ENCODE peak calls at places on chromosomes 11 and 22, in four cellular contexts. E, L, N and C are unnamed samples.

GRCh38 chr11:34859496-34859895 is 56.7 kb downstream of the APIP start:
- DNase-seq in L (no peak), E (no peak), N (no peak), C (no peak)

GRCh38 chr11:118895093-118896039 is 11.7 kb downstream of the CXCR5 start:
- DNase-seq in N (no peak), L (no peak), E (no peak), C (no peak)

GRCh38 chr22:32631507-32632245 is 157.1 kb downstream of the FBXO7 start:
- DNase-seq in L (no peak), N (no peak), E (no peak), C (no peak)

GRCh38 chr11:44766112-44766971 is 39.6 kb downstream of the TSPAN18 start:
- DNase-seq in N (no peak), E (peak), L (peak), C (peak)

GRCh38 chr11:67442504-67443398 is 525 bp downstream of the CORO1B start:
- DNase-seq in E (no peak), L (no peak), N (no peak), C (no peak)

GRCh38 chr11:102422817-102423725 is 29.5 kb downstream of the TMEM123 start:
- DNase-seq in L (no peak), N (no peak), E (no peak), C (no peak)

GRCh38 chr11:118834428-118835028 is 43.6 kb upstream of the DDX6 start:
- DNase-seq in N (no peak), L (no peak), E (no peak), C (no peak)

GRCh38 chr11:8384199-8384821 is 120.6 kb upstream of the LMO1 start:
- DNase-seq in E (no peak), L (no peak), N (peak), C (no peak)

GRCh38 chr11:33588056-33588455 is 112.6 kb downstream of the C11orf91 start:
- DNase-seq in N (no peak), L (no peak), E (no peak), C (no peak)

GRCh38 chr11:128886401-128887119 is 4.6 kb upstream of the KCNJ5 start:
- DNase-seq in E (no peak), L (no peak), N (peak), C (no peak)

GRCh38 chr11:93501856-93502255 is 41.3 kb downstream of the SMCO4 start:
- DNase-seq in E (no peak), L (no peak), N (no peak), C (no peak)

GRCh38 chr11:126808851-126809250 is 191.7 kb downstream of the KIRREL3 start:
- DNase-seq in N (no peak), L (no peak), E (peak), C (peak)

GRCh38 chr11:111162306-111162705 is 83.2 kb upstream of the POU2AF2 start:
- DNase-seq in N (peak), L (no peak), E (peak), C (peak)

GRCh38 chr11:23869673-23870072 is 627.2 kb upstream of the LUZP2 start:
- DNase-seq in N (no peak), E (no peak), L (no peak), C (no peak)

GRCh38 chr22:43996170-43996980 is 27.7 kb upstream of the PARVB start:
- DNase-seq in E (no peak), L (no peak), N (no peak), C (no peak)

GRCh38 chr11:68498903-68499883 is 38.6 kb downstream of the PPP6R3 start:
- DNase-seq in L (no peak), N (no peak), E (no peak), C (no peak)

GRCh38 chr22:44408227-44409192 is 89.5 kb downstream of the RTL6 start:
- DNase-seq in E (no peak), L (no peak), N (no peak), C (no peak)

GRCh38 chr22:48204296-48204695 is 1441.8 kb downstream of the TBC1D22A start:
- DNase-seq in E (no peak), L (no peak), N (no peak), C (no peak)

GRCh38 chr11:47269829-47270305 is at the start of gene MADD:
- DNase-seq in N (peak), E (peak), L (peak), C (no peak)

GRCh38 chr11:8079111-8079675 is 1.8 kb upstream of the TUB start:
- DNase-seq in N (no peak), L (no peak), E (no peak), C (no peak)

GRCh38 chr11:122781378-122782040 is 56.8 kb upstream of the CRTAM start:
- DNase-seq in E (peak), L (peak), N (peak), C (peak)
- H3K4me3 ChIP-seq in E (no peak), L (no peak), N (no peak), C (no peak)

GRCh38 chr11:82858133-82858532 is 42.1 kb downstream of the PRCP start:
- DNase-seq in E (no peak), N (no peak), L (peak), C (no peak)
- H3K4me3 ChIP-seq in E (no peak), N (no peak), L (no peak), C (no peak)

DNA sequence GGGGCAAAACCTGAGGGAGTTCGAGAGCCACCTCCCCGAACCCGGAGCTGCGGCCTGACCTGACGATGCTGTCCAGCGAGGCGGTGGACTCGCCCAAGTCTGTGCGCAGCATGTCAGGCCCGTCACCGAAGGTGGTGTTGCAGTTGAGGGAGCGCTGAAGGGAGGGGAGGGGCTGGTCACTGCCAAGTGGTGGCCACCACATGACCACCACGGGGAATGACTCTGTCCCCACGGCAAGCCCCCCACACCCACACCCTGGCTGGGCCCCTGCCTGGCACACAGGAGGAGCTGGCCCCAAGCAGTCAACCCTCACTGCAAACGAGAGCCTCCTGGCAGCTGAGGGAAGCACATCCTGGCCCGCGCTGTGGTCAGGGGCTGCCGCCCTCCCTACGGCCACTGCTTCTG is 30.8 kb downstream of the TRMU start:
- DNase-seq in E (no peak), L (no peak), N (no peak), C (no peak)
- H3K4me3 ChIP-seq in E (no peak), L (no peak), N (no peak), C (no peak)

GRCh38 chr11:521179-521688 is 14.1 kb downstream of the HRAS start:
- DNase-seq in N (no peak), L (no peak), E (no peak), C (no peak)
- H3K4me3 ChIP-seq in N (no peak), L (no peak), E (no peak), C (no peak)

GRCh38 chr11:72672839-72673238 is 1.4 kb downstream of the PDE2A start:
- DNase-seq in N (no peak), E (no peak), L (no peak), C (no peak)

GRCh38 chr11:72675221-72675620 is 999 bp upstream of the PDE2A start:
- DNase-seq in E (no peak), N (no peak), L (no peak), C (no peak)

GRCh38 chr11:72673943-72674828 is at the start of gene PDE2A:
- DNase-seq in L (no peak), N (no peak), E (no peak), C (no peak)

GRCh38 chr11:72671144-72672099 is 2.8 kb downstream of the PDE2A start:
- DNase-seq in E (no peak), N (no peak), L (no peak), C (no peak)

DNA sequence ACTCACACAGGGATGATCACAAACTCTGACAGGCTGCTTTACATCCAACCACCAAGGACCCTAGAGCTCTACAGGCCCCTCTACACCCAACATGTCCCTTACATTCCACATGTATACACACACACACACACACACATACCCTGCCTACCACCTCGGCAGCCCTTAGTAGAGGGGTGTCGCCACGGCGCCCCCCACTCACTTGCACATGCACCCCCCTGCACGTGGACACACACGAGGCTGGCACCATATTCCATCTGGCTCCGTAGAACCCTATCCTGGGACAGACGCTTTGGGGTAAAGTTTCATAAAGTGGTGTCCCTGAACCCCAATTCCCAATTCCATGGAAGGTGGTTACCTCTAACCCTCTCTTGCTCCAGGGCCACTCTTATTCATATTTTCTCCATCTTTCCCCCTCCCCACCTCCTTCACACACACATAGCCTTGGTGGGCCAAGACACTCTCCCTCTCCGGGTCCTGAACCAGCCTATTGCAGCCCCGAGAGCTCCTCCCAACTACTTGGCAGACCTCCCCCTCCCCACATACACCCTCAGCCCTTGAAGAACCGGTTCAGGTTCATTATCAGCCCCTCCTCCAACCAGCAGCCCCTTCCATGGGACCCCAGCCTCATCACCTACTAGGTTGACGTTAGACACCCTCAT is 809 bp downstream of the PDE2A start:
- DNase-seq in N (no peak), E (no peak), L (no peak), C (no peak)
- H3K4me3 ChIP-seq in N (no peak), E (no peak), L (no peak), C (no peak)

GRCh38 chr11:66106786-66107599 is 36.9 kb downstream of the PACS1 start:
- DNase-seq in E (no peak), N (peak), L (no peak), C (no peak)

GRCh38 chr11:66104057-66104638 is 34.1 kb downstream of the PACS1 start:
- DNase-seq in E (no peak), N (no peak), L (no peak), C (no peak)

GRCh38 chr11:66100272-66101037 is 30.4 kb downstream of the PACS1 start:
- DNase-seq in L (no peak), N (peak), E (peak), C (no peak)

DNA sequence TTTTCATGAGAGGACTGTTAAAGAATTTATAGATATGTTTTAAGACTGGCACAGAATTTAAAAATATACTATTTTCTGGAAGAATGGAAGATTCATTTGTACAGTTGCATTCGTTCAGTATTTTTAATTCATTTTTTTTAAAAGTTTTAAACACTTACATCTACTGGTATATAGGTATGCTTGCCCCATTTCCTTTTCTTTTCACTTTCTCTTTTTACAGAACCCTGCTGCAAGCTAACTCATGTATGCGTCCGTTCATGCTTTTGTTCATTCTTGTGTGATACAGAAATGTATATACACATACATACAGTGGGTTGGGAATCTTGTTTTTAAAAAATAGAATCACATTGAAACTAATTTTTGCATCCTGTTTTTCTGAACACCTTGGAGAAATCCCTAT is 31.0 kb downstream of the PACS1 start:
- DNase-seq in N (no peak), E (no peak), L (no peak), C (no peak)
- H3K4me3 ChIP-seq in N (no peak), E (no peak), L (no peak), C (no peak)

GRCh38 chr11:59573216-59573615 is 42.4 kb downstream of the OSBP start:
- DNase-seq in E (peak), L (peak), N (peak), C (peak)

GRCh38 chr11:59574467-59574866 is 41.1 kb downstream of the OSBP start:
- DNase-seq in N (no peak), L (no peak), E (no peak), C (no peak)

GRCh38 chr11:59582006-59582405 is 33.6 kb downstream of the OSBP start:
- DNase-seq in E (no peak), N (no peak), L (no peak), C (no peak)

GRCh38 chr11:59574932-59575904 is 40.4 kb downstream of the OSBP start:
- DNase-seq in N (no peak), E (no peak), L (no peak), C (no peak)

DNA sequence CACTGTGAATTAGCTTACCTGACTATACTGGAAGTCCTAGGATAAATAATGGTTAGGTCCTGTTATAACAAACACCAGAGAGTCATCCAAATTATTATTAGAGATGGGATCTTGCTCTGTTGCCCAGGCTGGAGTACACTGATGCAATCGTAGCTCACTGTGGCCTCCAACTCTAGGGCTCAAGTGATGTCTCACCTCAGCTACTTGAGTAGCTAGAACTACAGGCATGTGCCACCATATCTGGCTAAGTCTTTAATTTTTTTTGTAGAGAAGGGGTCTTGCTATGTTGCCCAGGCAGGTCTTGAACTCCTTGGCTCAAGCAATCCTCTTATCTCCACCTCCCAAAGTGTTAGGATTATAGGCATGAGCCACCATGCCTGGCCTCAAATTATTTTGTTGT is 37.2 kb downstream of the OSBP start:
- DNase-seq in N (no peak), L (no peak), E (no peak), C (no peak)
- H3K4me3 ChIP-seq in N (no peak), L (no peak), E (no peak), C (no peak)

DNA sequence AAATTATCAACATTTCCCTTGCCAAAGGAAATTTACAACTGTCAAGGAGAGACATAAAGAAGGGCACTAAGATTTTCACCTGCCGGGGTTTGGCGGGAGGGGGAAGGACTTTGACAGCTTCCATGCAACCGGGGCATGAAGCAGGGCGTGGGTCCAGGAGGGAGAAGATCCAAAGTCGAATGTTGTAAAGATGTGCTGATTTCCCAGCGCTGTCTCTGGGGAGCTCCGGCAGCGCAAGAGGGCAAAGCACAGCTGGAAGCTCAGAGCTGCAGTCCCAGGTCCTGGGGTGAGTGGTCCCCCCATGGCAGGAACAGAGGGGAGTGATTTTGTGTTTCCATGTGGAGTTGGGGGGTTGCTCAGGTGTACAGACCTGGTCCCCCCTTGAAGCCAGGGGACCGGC is at the start of gene MS4A10:
- DNase-seq in N (no peak), L (no peak), E (no peak), C (no peak)
- H3K4me3 ChIP-seq in N (no peak), L (no peak), E (no peak), C (no peak)

DNA sequence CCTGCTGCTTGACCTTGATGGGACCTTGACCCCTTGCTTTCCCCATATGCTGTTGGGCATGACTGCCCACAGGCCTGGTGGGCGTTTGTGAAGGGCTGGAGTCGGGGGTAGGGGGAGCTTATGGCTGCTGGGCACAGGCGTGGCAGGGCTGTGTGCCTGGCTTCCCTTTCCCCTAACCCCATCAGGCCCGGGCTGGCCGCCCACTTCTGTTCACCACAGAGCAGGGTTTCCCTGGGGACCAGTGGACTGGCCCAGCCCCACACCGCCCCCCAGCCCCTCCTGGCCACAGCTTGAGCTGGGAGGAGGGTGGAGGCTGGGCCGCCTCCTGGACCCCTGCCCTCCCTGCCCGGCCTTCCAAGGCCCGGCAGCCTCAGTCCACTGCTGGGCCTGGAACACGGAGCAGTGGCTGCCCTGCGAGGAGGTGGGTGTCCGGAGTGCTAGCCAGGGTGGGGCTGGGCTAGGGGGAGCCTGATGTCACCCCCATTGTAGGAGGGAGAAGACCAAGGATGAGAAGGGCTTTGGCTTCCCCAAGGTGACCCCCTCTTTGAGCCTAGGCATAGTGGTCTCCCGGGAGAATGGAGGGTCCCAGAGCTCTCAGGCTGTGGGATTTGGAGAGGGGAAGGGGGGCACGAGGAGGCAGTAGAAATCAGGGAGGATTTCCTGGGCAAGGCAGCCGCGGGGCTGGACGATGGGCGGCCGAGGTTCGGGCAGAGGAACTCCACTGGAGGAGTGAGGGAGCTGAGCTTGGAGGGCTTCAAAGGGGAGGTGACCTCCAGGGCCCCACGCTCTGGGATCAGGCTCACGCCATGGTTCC is at the start of gene AIFM3:
- DNase-seq in L (no peak), N (no peak), E (no peak), C (no peak)
- H3K4me3 ChIP-seq in L (no peak), N (no peak), E (no peak), C (no peak)

DNA sequence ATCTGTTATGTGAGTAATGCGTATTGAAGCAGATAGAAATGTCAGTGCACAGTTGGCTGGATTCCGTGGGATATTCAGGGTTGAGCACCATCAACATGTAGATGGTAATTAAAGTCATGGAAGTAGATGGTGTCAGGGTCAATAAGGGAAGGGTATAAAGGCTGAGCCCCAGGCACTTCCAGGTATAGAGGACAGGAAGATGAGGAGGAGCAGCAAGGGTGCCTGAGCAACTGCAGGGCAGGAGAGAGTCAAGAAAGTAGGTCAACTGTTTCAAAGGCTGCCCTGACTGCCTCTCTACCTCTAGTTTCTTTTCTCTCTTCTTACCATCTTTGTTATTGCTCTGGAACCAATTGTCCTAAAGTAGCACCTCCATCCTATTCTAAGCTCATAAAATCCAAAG is 85.9 kb downstream of the MICAL2 start:
- DNase-seq in E (no peak), N (no peak), L (no peak), C (no peak)
- H3K4me3 ChIP-seq in E (no peak), N (no peak), L (no peak), C (no peak)